ENCODE peak calls at places on chromosomes 5 and 9, in nine cellular contexts. C is sigmoid colon, T is stomach, U is GM12878, Z is SK-N-SH, Y is upper lobe of left lung, O is H1, B is K562, V is HepG2. M is an unnamed sample. For H3K36me3, the result is how much of the 10 kb centered on the place peaks cover.

GRCh38 chr5:59296317-59297264 is 596.9 kb downstream of the PDE4D start:
- DNase-seq in O (no peak), Y (no peak), U (no peak), C (no peak), V (peak), Z (no peak), B (no peak), T (no peak), M (no peak)

GRCh38 chr5:34534237-34535108 is 121.7 kb upstream of the RAI14 start:
- DNase-seq in V (peak), B (no peak), Y (peak), U (peak), O (no peak), Z (no peak), T (no peak), C (no peak), M (no peak)

GRCh38 chr9:95425910-95426551 is 90.7 kb downstream of the PTCH1 start:
- DNase-seq in C (no peak), B (peak), T (no peak), U (no peak), Z (no peak), O (no peak), V (peak), Y (no peak), M (peak)

GRCh38 chr5:106121972-106122605 is 1548.6 kb downstream of the EFNA5 start:
- DNase-seq in V (no peak), T (peak), Z (peak), U (no peak), O (no peak), C (no peak), Y (peak), B (peak), M (peak)

GRCh38 chr9:91360551-91361293 is 996 bp downstream of the AUH start:
- DNase-seq in U (peak), C (no peak), T (no peak), B (peak), O (no peak), Z (no peak), V (no peak), Y (no peak), M (no peak)

GRCh38 chr5:149799119-149799623 is 69.1 kb downstream of the PPARGC1B start:
- DNase-seq in U (no peak), V (peak), Y (no peak), C (peak), Z (peak), O (no peak), B (peak), T (peak), M (peak)

GRCh38 chr5:127136908-127137307 is 63.6 kb upstream of the C5orf63 start:
- DNase-seq in C (no peak), Y (no peak), U (no peak), Z (no peak), T (no peak), V (no peak), O (no peak), B (no peak), M (no peak)

GRCh38 chr9:76699966-76700365 is 64.3 kb upstream of the PCA3 start:
- DNase-seq in Y (no peak), U (no peak), V (no peak), T (no peak), O (no peak), C (no peak), B (no peak), Z (no peak), M (no peak)

GRCh38 chr5:307306-307705 is 14.2 kb upstream of the AHRR start:
- DNase-seq in C (no peak), U (no peak), B (no peak), O (no peak), Z (no peak), T (peak), V (no peak), Y (no peak), M (no peak)

GRCh38 chr5:177431317-177432142 is 5.1 kb downstream of the GRK6 start:
- DNase-seq in B (no peak), C (peak), V (no peak), O (no peak), U (peak), Y (peak), T (peak), Z (no peak), M (peak)
- H3K36me3 ChIP-seq in B (half or more), C (under half), V (under half), O (under half), U (under half), Y (half or more), T (half or more), Z (half or more), M (under half)

DNA sequence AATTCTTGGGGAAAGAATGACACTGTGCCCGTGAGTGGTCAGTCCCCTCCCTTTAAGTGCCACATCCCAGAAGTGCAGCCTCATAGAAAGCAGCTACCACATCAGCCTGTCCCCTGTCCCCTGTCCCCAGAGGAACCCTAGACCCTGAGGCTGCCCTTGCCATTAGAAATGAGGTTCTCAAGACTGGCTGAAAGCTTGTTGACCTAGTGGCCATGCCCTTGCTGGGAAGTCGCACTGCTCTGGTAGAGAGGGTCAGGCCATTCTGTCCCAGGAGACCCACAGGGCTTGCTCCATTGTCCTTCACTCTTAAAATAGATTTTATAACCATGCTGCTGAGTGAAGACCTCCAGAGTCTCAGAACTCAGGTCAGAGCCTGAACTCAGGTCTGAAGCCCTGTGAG is 184.5 kb downstream of the RGS3 start:
- DNase-seq in V (no peak), C (peak), T (no peak), O (no peak), Y (peak), Z (no peak), B (no peak), U (no peak), M (no peak)
- TF ChIP-seq EP300 in V (no peak), C (no peak), T (no peak), O (no peak), Y (peak), Z (no peak), B (no peak), U (no peak), M (no peak)

GRCh38 chr9:3760031-3760430 is 234.2 kb upstream of the RFX3 start:
- DNase-seq in O (no peak), V (no peak), Y (no peak), B (no peak), C (no peak), Z (no peak), U (no peak), T (no peak), M (no peak)
- TF ChIP-seq POLR2AphosphoS5 in O (no peak), V (no peak), Y (no peak), B (no peak), C (no peak), Z (no peak), U (no peak), T (no peak), M (no peak)

DNA sequence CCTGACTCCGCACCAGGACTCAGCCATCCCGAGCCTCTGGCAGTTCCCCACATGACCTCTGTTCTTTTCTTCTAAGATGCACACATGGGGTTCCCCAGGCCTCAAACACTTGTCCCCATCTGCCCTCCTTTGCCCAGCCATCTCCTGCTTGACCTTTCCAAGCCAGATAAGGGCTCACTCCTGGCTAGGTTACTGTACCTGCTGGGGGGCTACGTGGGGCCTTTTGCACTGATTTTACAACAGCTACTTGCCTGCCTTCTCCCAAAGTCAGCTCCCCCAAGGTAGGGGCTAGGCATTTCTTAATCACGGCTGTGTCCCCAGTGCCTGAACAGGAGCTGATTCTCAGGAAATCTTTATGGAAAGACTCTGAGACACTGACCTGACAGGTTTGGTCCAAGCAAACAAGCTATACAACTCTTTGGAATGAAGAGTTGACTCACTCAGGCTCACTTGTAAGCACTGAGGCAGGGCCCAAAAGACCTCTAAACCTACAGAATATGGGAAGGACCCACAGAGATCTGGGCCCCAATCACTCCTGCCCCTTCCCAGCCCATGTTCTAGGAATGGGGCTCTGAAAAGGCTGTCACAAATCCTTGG is 2.5 kb downstream of the MACROH2A1 start:
- DNase-seq in B (no peak), O (no peak), V (no peak), Y (no peak), U (no peak), Z (no peak), T (no peak), C (no peak), M (no peak)
- H3K36me3 ChIP-seq in B (under half), O (under half), V (under half), Y (under half), U (under half), Z (under half), T (under half), C (under half), M (under half)

GRCh38 chr9:32738501-32739172 is 44.7 kb upstream of the TMEM215 start:
- DNase-seq in V (no peak), B (no peak), T (no peak), C (no peak), Y (no peak), O (no peak), U (no peak), Z (no peak), M (no peak)
- TF ChIP-seq EP300 in V (no peak), B (no peak), T (no peak), C (no peak), Y (no peak), O (no peak), U (no peak), Z (no peak), M (no peak)

GRCh38 chr5:88269222-88269771 is 652 bp upstream of the TMEM161B start:
- DNase-seq in U (peak), C (no peak), Y (no peak), T (no peak), V (peak), B (peak), Z (peak), O (no peak), M (peak)

GRCh38 chr5:88263349-88263748 is 5.3 kb downstream of the TMEM161B start:
- DNase-seq in Y (no peak), Z (no peak), O (no peak), B (no peak), U (no peak), C (no peak), V (no peak), T (no peak), M (no peak)

GRCh38 chr5:88268414-88269184 is at the start of gene TMEM161B:
- DNase-seq in O (peak), B (peak), U (peak), C (peak), Y (peak), T (peak), Z (peak), V (peak), M (peak)
- TF ChIP-seq POLR2AphosphoS5 in O (peak), B (peak), U (peak), C (peak), Y (peak), T (peak), Z (peak), V (peak), M (peak)

GRCh38 chr5:116750626-116751188 is 176.1 kb upstream of the SEMA6A start:
- DNase-seq in B (no peak), Z (no peak), V (no peak), O (no peak), T (no peak), U (no peak), Y (no peak), C (no peak), M (no peak)

GRCh38 chr5:116756531-116756930 is 181.9 kb upstream of the SEMA6A start:
- DNase-seq in B (peak), C (no peak), Z (no peak), O (no peak), Y (no peak), U (no peak), T (no peak), V (no peak), M (no peak)

GRCh38 chr5:116759860-116760644 is 185.4 kb upstream of the SEMA6A start:
- DNase-seq in T (no peak), B (no peak), C (peak), O (no peak), V (peak), U (no peak), Z (no peak), Y (no peak), M (peak)

GRCh38 chr5:116751684-116752083 is 177.1 kb upstream of the SEMA6A start:
- DNase-seq in B (no peak), C (no peak), V (no peak), Y (no peak), Z (no peak), O (no peak), T (no peak), U (no peak), M (no peak)

GRCh38 chr5:116754556-116754955 is 179.9 kb upstream of the SEMA6A start:
- DNase-seq in C (no peak), B (no peak), O (no peak), Y (no peak), Z (no peak), T (no peak), U (no peak), V (no peak), M (no peak)
- H3K36me3 ChIP-seq in C (under half), B (under half), O (under half), Y (under half), Z (under half), T (under half), U (under half), V (under half), M (under half)

DNA sequence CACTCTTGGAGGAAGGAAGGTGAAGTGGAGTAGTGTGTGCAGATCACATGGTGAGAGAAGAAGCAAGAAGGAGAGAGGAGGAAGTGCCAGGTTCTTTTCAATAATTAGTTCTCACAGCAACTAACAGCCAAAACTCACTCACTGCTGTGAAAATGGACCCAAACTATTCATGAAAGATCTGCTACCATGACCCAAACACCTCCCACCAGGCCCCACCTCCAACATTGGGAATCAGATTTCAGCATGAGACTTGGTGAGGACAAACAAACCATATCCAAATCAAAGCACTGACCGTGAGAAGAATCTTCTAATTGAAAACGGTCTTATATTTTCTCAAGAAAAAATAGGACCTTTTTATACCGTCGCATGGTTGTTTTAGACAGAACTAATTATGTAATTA is 468.7 kb upstream of the TYRP1 start:
- DNase-seq in T (no peak), Y (no peak), O (no peak), U (no peak), V (no peak), B (no peak), C (no peak), Z (no peak), M (no peak)
- TF ChIP-seq EP300 in T (no peak), Y (no peak), O (no peak), U (no peak), V (no peak), B (no peak), C (no peak), Z (no peak), M (no peak)

GRCh38 chr5:151012857-151013256 is 7.5 kb upstream of the GPX3 start:
- DNase-seq in Y (no peak), U (no peak), Z (no peak), V (no peak), T (no peak), B (no peak), C (no peak), O (no peak), M (no peak)

GRCh38 chr5:151015974-151016587 is 4.3 kb upstream of the GPX3 start:
- DNase-seq in Y (no peak), T (no peak), V (no peak), C (no peak), Z (no peak), B (peak), O (no peak), U (no peak), M (no peak)

GRCh38 chr5:151016700-151017099 is 3.7 kb upstream of the GPX3 start:
- DNase-seq in O (no peak), Y (peak), Z (no peak), B (no peak), C (peak), T (no peak), U (no peak), V (peak), M (no peak)

GRCh38 chr5:151017897-151018296 is 2.5 kb upstream of the GPX3 start:
- DNase-seq in B (no peak), U (no peak), Z (no peak), T (no peak), O (no peak), Y (no peak), V (peak), C (no peak), M (no peak)

DNA sequence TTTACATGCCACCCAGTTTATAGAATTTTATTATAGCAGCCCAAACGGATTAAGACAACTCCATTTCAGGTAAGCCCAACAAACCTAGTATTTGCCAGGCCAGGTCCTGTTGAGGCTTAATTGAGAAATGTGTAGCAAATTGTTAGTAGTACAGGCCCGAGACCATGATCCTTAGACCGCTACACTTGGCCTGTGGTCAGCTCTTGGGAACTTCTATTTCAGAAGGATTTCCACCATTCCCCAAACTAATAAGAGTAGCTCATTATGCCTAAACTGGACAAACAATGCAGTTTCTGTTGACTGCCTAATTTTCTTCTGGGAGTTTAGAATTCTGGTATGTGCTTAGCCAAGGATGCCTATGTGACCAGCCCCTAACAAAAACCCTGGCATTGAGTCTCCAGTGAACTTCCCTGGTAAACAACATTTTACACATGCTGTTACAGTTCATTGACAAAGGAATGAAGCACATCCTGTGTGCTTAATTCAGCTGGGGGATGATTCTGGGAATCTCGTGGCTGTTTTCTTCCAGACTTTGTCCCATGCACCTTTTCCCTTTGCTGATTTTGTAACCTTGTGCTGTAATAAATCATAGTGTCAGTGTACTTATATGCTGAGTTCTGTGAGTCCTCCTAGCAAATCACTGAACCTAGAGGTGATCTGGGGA is 5.6 kb upstream of the GPX3 start:
- DNase-seq in T (no peak), B (no peak), Z (no peak), Y (no peak), U (no peak), O (no peak), C (no peak), V (peak), M (no peak)
- TF ChIP-seq POLR2AphosphoS5 in T (no peak), B (no peak), Z (no peak), Y (peak), U (no peak), O (no peak), C (no peak), V (no peak), M (no peak)

DNA sequence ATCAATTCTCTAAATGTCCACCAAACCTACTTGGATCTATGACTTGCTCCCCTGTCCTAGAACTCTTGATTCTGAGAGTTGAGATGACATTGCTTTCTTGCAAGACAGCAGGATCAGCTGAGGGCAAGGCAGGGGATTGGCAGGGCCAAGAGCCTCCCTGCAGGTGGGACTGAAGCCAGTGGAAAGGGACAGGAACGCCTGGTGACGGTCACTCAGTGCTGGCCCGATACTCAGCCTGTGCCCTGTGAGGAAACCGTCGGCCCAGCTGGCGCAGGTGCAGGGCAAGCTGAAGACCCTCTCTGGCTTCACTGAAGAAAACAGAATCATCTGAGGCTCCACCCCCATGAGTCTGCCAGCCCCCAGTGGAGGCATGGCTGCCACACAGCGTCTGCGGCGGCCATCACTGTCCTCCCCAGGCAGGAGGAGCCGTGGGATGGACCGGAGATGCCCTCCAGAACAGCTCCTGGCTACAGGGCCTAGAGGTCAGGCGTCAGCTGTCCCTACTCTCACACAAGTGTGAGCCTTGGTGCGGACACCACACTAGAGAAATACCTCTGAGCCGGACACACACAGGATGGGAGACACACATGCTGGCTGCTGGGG is 14.7 kb downstream of the UBAC1 start:
- DNase-seq in V (no peak), B (no peak), C (no peak), U (no peak), Y (no peak), T (no peak), Z (no peak), O (no peak), M (no peak)
- H3K36me3 ChIP-seq in V (under half), B (half or more), C (under half), U (under half), Y (half or more), T (half or more), Z (under half), O (under half), M (under half)

M was measured in transverse colon.